ENCODE peak calls at places on chromosome 21, in five cellular contexts. One of them, this sample, is unnamed.
A peak's percentile ranks its signal among the peaks of the same experiment; 100 is the strongest.

GRCh38 chr21:15976807-15977206 is 247.0 kb downstream of the USP25 start:
- DNase-seq in HEK293T: no peak
- DNase-seq in HepG2: no peak
- DNase-seq in H1: no peak
- DNase-seq in GM12878: no peak
- DNase-seq in this sample: no peak

GRCh38 chr21:28805885-28806284 is 186.8 kb downstream of the LTN1 start:
- DNase-seq in HEK293T: no peak
- DNase-seq in HepG2: no peak
- DNase-seq in H1: no peak
- DNase-seq in GM12878: no peak
- DNase-seq in this sample: no peak

GRCh38 chr21:41219498-41220207 is 51.7 kb downstream of the BACE2 start:
- DNase-seq in HEK293T: no peak
- DNase-seq in HepG2: no peak
- DNase-seq in H1: no peak
- DNase-seq in GM12878: no peak
- DNase-seq in this sample: no peak

GRCh38 chr21:28454978-28455600 is 537.6 kb downstream of the LTN1 start:
- DNase-seq in HEK293T: no peak
- DNase-seq in HepG2: no peak
- DNase-seq in H1: no peak
- DNase-seq in GM12878: no peak
- DNase-seq in this sample: no peak

GRCh38 chr21:38032402-38032801 is 116.1 kb upstream of the KCNJ6 start:
- DNase-seq in HEK293T: no peak
- DNase-seq in HepG2: no peak
- DNase-seq in H1: no peak
- DNase-seq in GM12878: no peak
- DNase-seq in this sample: no peak

GRCh38 chr21:44758141-44758561 is 43.5 kb downstream of the UBE2G2 start:
- DNase-seq in HEK293T: no peak
- DNase-seq in HepG2: no peak
- DNase-seq in H1: no peak
- DNase-seq in GM12878: no peak
- DNase-seq in this sample: no peak

GRCh38 chr21:16002872-16003466 is 273.2 kb downstream of the USP25 start:
- DNase-seq in HEK293T: no peak
- DNase-seq in HepG2: no peak
- DNase-seq in H1: no peak
- DNase-seq in GM12878: no peak
- DNase-seq in this sample: no peak

GRCh38 chr21:38567577-38568360 is 69.5 kb upstream of the ERG start:
- DNase-seq in HEK293T: no peak
- DNase-seq in HepG2: no peak
- DNase-seq in H1: no peak
- DNase-seq in GM12878: no peak
- DNase-seq in this sample: peak; percentile 16

GRCh38 chr21:31663584-31664249 is 4.2 kb downstream of the SOD1 start:
- DNase-seq in HEK293T: no peak
- DNase-seq in HepG2: no peak
- DNase-seq in H1: no peak
- DNase-seq in GM12878: no peak
- DNase-seq in this sample: no peak

GRCh38 chr21:45142916-45143315 is 68.5 kb downstream of the ADARB1 start:
- DNase-seq in HEK293T: no peak
- DNase-seq in HepG2: no peak
- DNase-seq in H1: no peak
- DNase-seq in GM12878: no peak
- DNase-seq in this sample: no peak

GRCh38 chr21:43734131-43734634 is 15.3 kb downstream of the PDXK start:
- DNase-seq in HEK293T: no peak
- DNase-seq in HepG2: no peak
- DNase-seq in H1: no peak
- DNase-seq in GM12878: no peak
- DNase-seq in this sample: no peak

GRCh38 chr21:37060296-37060695 is 12.6 kb downstream of the PIGP start:
- DNase-seq in HEK293T: peak; percentile 75
- DNase-seq in HepG2: peak; percentile 89
- DNase-seq in H1: no peak
- DNase-seq in GM12878: no peak
- DNase-seq in this sample: peak; percentile 86

GRCh38 chr21:44368711-44369446 is 15.5 kb downstream of the TRPM2 start:
- DNase-seq in HEK293T: no peak
- DNase-seq in HepG2: no peak
- DNase-seq in H1: peak; percentile 72
- DNase-seq in GM12878: no peak
- DNase-seq in this sample: no peak

GRCh38 chr21:24824209-24824608 is 783.1 kb downstream of the MRPL39 start:
- DNase-seq in HEK293T: no peak
- DNase-seq in HepG2: no peak
- DNase-seq in H1: no peak
- DNase-seq in GM12878: no peak
- DNase-seq in this sample: no peak

GRCh38 chr21:27060190-27060589 is 93.3 kb upstream of the ADAMTS5 start:
- DNase-seq in HEK293T: no peak
- DNase-seq in HepG2: no peak
- DNase-seq in H1: no peak
- DNase-seq in GM12878: no peak
- DNase-seq in this sample: no peak

GRCh38 chr21:15152591-15152990 is 87.8 kb upstream of the NRIP1 start:
- DNase-seq in HEK293T: no peak
- DNase-seq in HepG2: no peak
- DNase-seq in H1: no peak
- DNase-seq in GM12878: no peak
- DNase-seq in this sample: no peak

GRCh38 chr21:23639726-23640125 is 1967.6 kb downstream of the MRPL39 start:
- DNase-seq in HEK293T: no peak
- DNase-seq in HepG2: no peak
- DNase-seq in H1: no peak
- DNase-seq in GM12878: no peak
- DNase-seq in this sample: no peak

GRCh38 chr21:39377444-39378050 is 28.7 kb upstream of the HMGN1 start:
- DNase-seq in HEK293T: no peak
- DNase-seq in HepG2: peak; percentile 20
- DNase-seq in H1: no peak
- DNase-seq in GM12878: no peak
- DNase-seq in this sample: peak; percentile 67

GRCh38 chr21:37429356-37429755 is 62.8 kb downstream of the DYRK1A start:
- DNase-seq in HEK293T: no peak
- DNase-seq in HepG2: no peak
- DNase-seq in H1: no peak
- DNase-seq in GM12878: no peak
- DNase-seq in this sample: no peak

GRCh38 chr21:32524010-32524719 is 61.2 kb downstream of the TCP10L start:
- DNase-seq in HEK293T: no peak
- DNase-seq in HepG2: no peak
- DNase-seq in H1: no peak
- DNase-seq in GM12878: no peak
- DNase-seq in this sample: peak; percentile 60

GRCh38 chr21:41249476-41249875 is 67.1 kb upstream of the FAM3B start:
- DNase-seq in HEK293T: no peak
- DNase-seq in HepG2: no peak
- DNase-seq in H1: no peak
- DNase-seq in GM12878: no peak
- DNase-seq in this sample: no peak

GRCh38 chr21:46634966-46635323 is 529 bp upstream of the PRMT2 start:
- DNase-seq in HEK293T: no peak
- DNase-seq in HepG2: peak; percentile 70
- DNase-seq in H1: no peak
- DNase-seq in GM12878: peak; percentile 16
- DNase-seq in this sample: peak; percentile 83

GRCh38 chr21:45011911-45012660 is 62.3 kb upstream of the ADARB1 start:
- DNase-seq in HEK293T: no peak
- DNase-seq in HepG2: peak; percentile 95
- DNase-seq in H1: peak; percentile 82
- DNase-seq in GM12878: no peak
- DNase-seq in this sample: peak; percentile 98

GRCh38 chr21:22342855-22343254 is 1344.6 kb downstream of the NCAM2 start:
- DNase-seq in HEK293T: no peak
- DNase-seq in HepG2: no peak
- DNase-seq in H1: no peak
- DNase-seq in GM12878: no peak
- DNase-seq in this sample: no peak

GRCh38 chr21:42505090-42505726 is 8.4 kb upstream of the SLC37A1 start:
- DNase-seq in HEK293T: no peak
- DNase-seq in HepG2: no peak
- DNase-seq in H1: no peak
- DNase-seq in GM12878: peak; percentile 72
- DNase-seq in this sample: no peak
- TF ChIP-seq SUZ12 in HEK293T: no peak
- TF ChIP-seq SUZ12 in HepG2: no peak
- TF ChIP-seq SUZ12 in H1: no peak
- TF ChIP-seq SUZ12 in GM12878: no peak
- TF ChIP-seq SUZ12 in this sample: no peak

GRCh38 chr21:35573472-35574389 is 486.6 kb downstream of the SETD4 start:
- DNase-seq in HEK293T: no peak
- DNase-seq in HepG2: peak; percentile 35
- DNase-seq in H1: no peak
- DNase-seq in GM12878: no peak
- DNase-seq in this sample: no peak
- TF ChIP-seq SUZ12 in HEK293T: no peak
- TF ChIP-seq SUZ12 in HepG2: no peak
- TF ChIP-seq SUZ12 in H1: no peak
- TF ChIP-seq SUZ12 in GM12878: no peak
- TF ChIP-seq SUZ12 in this sample: no peak

GRCh38 chr21:35357041-35357780 is 308.1 kb upstream of the RUNX1 start:
- DNase-seq in HEK293T: no peak
- DNase-seq in HepG2: no peak
- DNase-seq in H1: no peak
- DNase-seq in GM12878: no peak
- DNase-seq in this sample: no peak
- TF ChIP-seq SUZ12 in HEK293T: no peak
- TF ChIP-seq SUZ12 in HepG2: no peak
- TF ChIP-seq SUZ12 in H1: no peak
- TF ChIP-seq SUZ12 in GM12878: no peak
- TF ChIP-seq SUZ12 in this sample: no peak

GRCh38 chr21:35483267-35483666 is 434.2 kb upstream of the RUNX1 start:
- DNase-seq in HEK293T: no peak
- DNase-seq in HepG2: no peak
- DNase-seq in H1: no peak
- DNase-seq in GM12878: no peak
- DNase-seq in this sample: no peak

GRCh38 chr21:35484032-35484431 is 434.9 kb upstream of the RUNX1 start:
- DNase-seq in HEK293T: no peak
- DNase-seq in HepG2: no peak
- DNase-seq in H1: no peak
- DNase-seq in GM12878: no peak
- DNase-seq in this sample: no peak

GRCh38 chr21:35478096-35479080 is 429.3 kb upstream of the RUNX1 start:
- DNase-seq in HEK293T: no peak
- DNase-seq in HepG2: no peak
- DNase-seq in H1: no peak
- DNase-seq in GM12878: no peak
- DNase-seq in this sample: no peak

GRCh38 chr21:35479529-35479928 is 430.4 kb upstream of the RUNX1 start:
- DNase-seq in HEK293T: no peak
- DNase-seq in HepG2: no peak
- DNase-seq in H1: no peak
- DNase-seq in GM12878: no peak
- DNase-seq in this sample: no peak

GRCh38 chr21:35481005-35481404 is 431.9 kb upstream of the RUNX1 start:
- DNase-seq in HEK293T: no peak
- DNase-seq in HepG2: no peak
- DNase-seq in H1: no peak
- DNase-seq in GM12878: no peak
- DNase-seq in this sample: no peak
- TF ChIP-seq SUZ12 in HEK293T: no peak
- TF ChIP-seq SUZ12 in HepG2: no peak
- TF ChIP-seq SUZ12 in H1: no peak
- TF ChIP-seq SUZ12 in GM12878: no peak
- TF ChIP-seq SUZ12 in this sample: no peak